ENCODE peak calls at places on chromosomes 13 and 19, in five cellular contexts. A is aorta; H is left ventricle myocardium inferior; Q is CD8-positive, alpha-beta memory T cell; Z is lung. E is an unnamed sample.

GRCh38 chr19:6063576-6063961 is 46.7 kb downstream of the RFX2 start:
- DNase-seq in A (peak; percentile 76), H (no peak), Q (no peak), Z (no peak), E (no peak)

GRCh38 chr13:75145926-75146325 is 336.0 kb downstream of the TBC1D4 start:
- DNase-seq in A (no peak), H (no peak), Q (no peak), Z (no peak), E (no peak)

GRCh38 chr19:34662919-34663318 is 14.0 kb downstream of the SCGB2B2 start:
- DNase-seq in A (no peak), H (no peak), Q (peak; percentile 30), Z (no peak), E (peak; percentile 36)

GRCh38 chr13:54633461-54633860 is 1604.8 kb downstream of the OLFM4 start:
- DNase-seq in A (no peak), H (no peak), Q (no peak), Z (no peak), E (no peak)

GRCh38 chr13:96294930-96295657 is 205.2 kb downstream of the HS6ST3 start:
- DNase-seq in A (no peak), H (no peak), Q (no peak), Z (no peak), E (no peak)

GRCh38 chr13:31046711-31047279 is 114.3 kb downstream of the TEX26 start:
- DNase-seq in A (no peak), H (peak; percentile 24), Q (no peak), Z (no peak), E (peak; percentile 57)

GRCh38 chr19:51511353-51511752 is 9.8 kb upstream of the SIGLEC12 start:
- DNase-seq in A (no peak), H (no peak), Q (no peak), Z (no peak), E (no peak)

GRCh38 chr19:5336195-5336965 is 4.2 kb downstream of the PTPRS start:
- DNase-seq in A (no peak), H (no peak), Q (no peak), Z (no peak), E (no peak)

GRCh38 chr13:74930402-74931165 is 551.4 kb downstream of the TBC1D4 start:
- DNase-seq in A (no peak), H (no peak), Q (no peak), Z (no peak), E (peak; percentile 81)

GRCh38 chr13:90968510-90968909 is 379.0 kb upstream of the MIR17HG start:
- DNase-seq in A (no peak), H (no peak), Q (no peak), Z (no peak), E (peak; percentile 50)

GRCh38 chr13:113996912-113997745 is 23.3 kb upstream of the C13orf46 start:
- DNase-seq in A (peak; percentile 63), H (no peak), Q (no peak), Z (no peak), E (no peak)

GRCh38 chr13:42992585-42993122 is 613 bp upstream of the EPSTI1 start:
- DNase-seq in A (no peak), H (no peak), Q (no peak), Z (no peak), E (no peak)

GRCh38 chr13:42986176-42986574 is 5.9 kb downstream of the EPSTI1 start:
- DNase-seq in A (no peak), H (no peak), Q (no peak), Z (no peak), E (no peak)

GRCh38 chr13:42990991-42991891 is 800 bp downstream of the EPSTI1 start:
- DNase-seq in A (no peak), H (no peak), Q (no peak), Z (no peak), E (peak; percentile 20)

GRCh38 chr13:42991892-42992584 is at the start of gene EPSTI1:
- DNase-seq in A (peak; percentile 86), H (peak; percentile 61), Q (peak; percentile 62), Z (peak; percentile 66), E (peak; percentile 50)

DNA sequence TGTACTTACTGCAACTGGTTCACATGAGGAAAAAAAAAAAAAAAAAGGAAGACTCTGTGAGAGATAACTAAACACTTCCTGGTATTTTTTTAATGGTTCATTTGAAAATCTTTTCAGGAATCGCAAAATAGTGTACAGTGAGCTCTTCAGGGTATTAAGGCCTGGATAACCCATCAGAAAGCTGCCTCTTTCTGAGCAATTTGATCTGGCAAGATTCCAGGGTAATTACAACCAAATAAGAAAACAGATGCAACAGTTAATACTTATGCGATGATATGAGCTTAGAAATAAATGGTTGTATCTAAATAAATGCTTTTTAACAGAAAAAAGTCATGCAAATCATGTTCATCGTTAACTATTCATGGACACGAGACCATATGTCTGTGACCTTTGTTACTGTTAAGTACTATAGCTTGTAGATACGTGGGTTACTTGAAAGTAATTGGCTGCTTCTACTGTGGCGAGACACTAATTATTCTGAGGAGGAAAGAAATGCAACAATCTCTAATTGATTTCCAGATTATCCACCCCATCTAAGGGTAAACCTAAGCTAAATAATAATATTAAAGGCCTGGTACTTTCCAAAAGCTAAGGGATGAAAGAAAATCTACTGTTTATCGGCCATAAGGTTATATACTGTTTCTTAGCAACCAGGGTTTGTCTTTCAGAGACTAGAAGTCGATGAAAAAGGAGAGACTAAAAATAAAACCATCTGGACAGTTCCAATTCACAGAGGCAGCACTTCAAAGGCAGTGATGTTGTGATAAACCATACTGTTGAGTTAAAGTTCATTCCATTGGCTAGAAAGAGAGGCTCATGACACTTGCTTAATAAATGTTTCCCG is 1.7 kb downstream of the EPSTI1 start:
- DNase-seq in A (no peak), H (no peak), Q (no peak), Z (no peak), E (no peak)
- H3K4me3 ChIP-seq in A (no peak overlapping the region), H (peak overlapping the region; percentile 76), Q (peak overlapping the region; percentile 61), Z (no peak overlapping the region), E (no peak overlapping the region)

GRCh38 chr19:12350890-12351197 is 14.6 kb downstream of the ZNF442 start:
- DNase-seq in A (no peak), H (no peak), Q (no peak), Z (no peak), E (no peak)
- H3K4me3 ChIP-seq in A (no peak overlapping the region), H (no peak overlapping the region), Q (no peak overlapping the region), Z (no peak overlapping the region), E (no peak overlapping the region)

GRCh38 chr19:7672522-7672921 is 3.7 kb downstream of the RETN start:
- DNase-seq in A (no peak), H (no peak), Q (no peak), Z (no peak), E (no peak)

GRCh38 chr19:7670790-7671189 is 1.9 kb downstream of the RETN start:
- DNase-seq in A (no peak), H (no peak), Q (no peak), Z (no peak), E (no peak)

GRCh38 chr19:7676376-7676775 is 514 bp upstream of the MCEMP1 start:
- DNase-seq in A (no peak), H (no peak), Q (no peak), Z (peak; percentile 58), E (no peak)

GRCh38 chr19:7676854-7677253 is at the start of gene MCEMP1:
- DNase-seq in A (no peak), H (no peak), Q (no peak), Z (peak; percentile 57), E (no peak)

GRCh38 chr19:7673995-7674667 is 2.8 kb upstream of the MCEMP1 start:
- DNase-seq in A (peak; percentile 85), H (peak; percentile 70), Q (no peak), Z (peak; percentile 80), E (peak; percentile 59)
- H3K4me3 ChIP-seq in A (no peak overlapping the region), H (no peak overlapping the region), Q (no peak overlapping the region), Z (no peak overlapping the region), E (no peak overlapping the region)

GRCh38 chr19:38070573-38070972 is 153.4 kb downstream of the DPF1 start:
- DNase-seq in A (no peak), H (no peak), Q (no peak), Z (no peak), E (peak; percentile 87)
- H3K4me3 ChIP-seq in A (no peak overlapping the region), H (no peak overlapping the region), Q (no peak overlapping the region), Z (no peak overlapping the region), E (no peak overlapping the region)

GRCh38 chr19:55384576-55385235 is 614 bp upstream of the TMEM238 start:
- DNase-seq in A (no peak), H (no peak), Q (no peak), Z (peak; percentile 46), E (no peak)

GRCh38 chr19:55382013-55382412 is 2.1 kb downstream of the TMEM238 start:
- DNase-seq in A (no peak), H (no peak), Q (no peak), Z (no peak), E (no peak)

GRCh38 chr19:55383789-55384575 is at the start of gene TMEM238:
- DNase-seq in A (peak; percentile 86), H (peak; percentile 46), Q (peak; percentile 26), Z (peak; percentile 56), E (peak; percentile 82)

GRCh38 chr19:55383279-55383788 is 758 bp downstream of the TMEM238 start:
- DNase-seq in A (no peak), H (no peak), Q (no peak), Z (no peak), E (no peak)

DNA sequence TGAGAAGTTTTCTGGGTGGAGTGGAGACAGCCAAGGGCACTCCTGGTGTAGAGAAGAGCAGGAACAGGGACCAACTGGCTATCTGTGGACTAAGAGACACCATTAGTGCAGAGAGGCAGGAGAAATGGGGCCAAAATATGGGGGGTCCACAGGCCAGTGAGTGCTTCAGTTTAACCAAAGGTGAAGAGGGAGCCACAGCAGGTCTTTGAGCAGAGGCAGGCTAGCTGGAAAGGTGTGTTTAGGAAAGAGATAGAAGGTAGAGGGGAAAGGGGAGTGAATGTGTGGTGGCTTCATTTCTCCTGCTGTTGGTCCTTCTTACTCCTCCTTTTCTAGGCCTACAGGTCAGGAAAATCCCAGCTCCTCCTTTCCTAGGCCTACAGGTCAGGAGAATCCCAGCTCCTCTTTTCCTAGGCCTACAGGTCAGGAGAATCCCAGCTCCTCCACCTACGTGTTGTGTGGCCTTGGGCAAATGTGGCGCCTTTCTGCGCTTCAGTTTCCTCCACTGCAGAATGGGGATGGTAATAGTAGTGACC is 1.5 kb downstream of the TMEM238 start:
- DNase-seq in A (no peak), H (no peak), Q (no peak), Z (no peak), E (no peak)
- H3K4me3 ChIP-seq in A (no peak overlapping the region), H (peak overlapping the region; percentile 85), Q (peak overlapping the region; percentile 54), Z (no peak overlapping the region), E (peak overlapping the region; percentile 62)

DNA sequence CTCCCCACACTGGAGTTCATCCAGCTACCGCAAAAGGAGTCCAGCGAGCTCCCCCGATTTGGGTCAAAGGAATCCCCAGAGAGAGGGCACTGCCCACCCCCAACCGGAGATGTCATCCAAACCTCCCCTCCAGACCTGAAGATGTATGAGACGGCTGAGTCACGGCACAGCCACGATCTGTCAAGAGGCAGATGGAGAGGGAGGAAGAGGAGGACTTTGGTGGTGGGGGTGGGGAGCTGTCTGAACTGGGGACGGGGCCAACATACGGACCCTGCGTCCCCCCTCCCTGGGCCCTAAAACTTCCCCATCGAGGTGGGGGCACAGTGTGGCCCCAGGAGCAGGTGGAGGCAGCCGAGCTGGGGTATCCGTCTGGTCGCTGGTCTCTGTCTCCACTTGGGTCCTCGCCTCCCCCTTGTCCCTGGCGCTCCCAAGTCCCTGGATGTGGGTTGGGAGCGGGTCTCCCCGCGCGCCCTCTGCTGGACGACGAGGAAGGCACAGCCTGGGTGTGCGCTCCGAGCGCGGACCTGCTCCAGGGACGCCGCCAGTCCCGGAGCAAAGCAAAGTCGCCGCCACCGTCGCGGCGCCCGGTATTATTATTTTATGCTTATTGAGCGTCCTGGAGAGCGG is 3.8 kb downstream of the PDE4A start:
- DNase-seq in A (peak; percentile 94), H (peak; percentile 77), Q (peak; percentile 57), Z (peak; percentile 77), E (peak; percentile 75)
- H3K4me3 ChIP-seq in A (no peak overlapping the region), H (peak overlapping the region; percentile 59), Q (peak overlapping the region; percentile 51), Z (no peak overlapping the region), E (peak overlapping the region; percentile 21)

E was measured in epithelial cell of esophagus.